ENCODE peak calls at places on chromosomes 5 and 9, in eight cellular contexts. One of them, this sample, is unnamed.

GRCh38 chr5:150612905-150613670 is 27.4 kb upstream of the SYNPO start:
- DNase-seq in foreskin fibroblast: no peak
- DNase-seq in stromal cell of bone marrow: no peak
- DNase-seq in activated CD4-positive, CD25-positive, alpha-beta regulatory T cell treated with anti-CD3 and anti-CD28 coated beads, Interleukin-2, amount 50 U/mL, for 72 hours: no peak
- DNase-seq in transverse colon: peak
- DNase-seq in AG10803: no peak
- DNase-seq in aorta: peak
- DNase-seq in activated CD4-positive, alpha-beta T cell treated with anti-CD3 and anti-CD28 coated beads, Interleukin-2, amount 50 U/mL, for 1 hour: no peak
- DNase-seq in this sample: no peak

GRCh38 chr5:141716009-141716408 is 34.0 kb upstream of the ARAP3 start:
- DNase-seq in AG10803: no peak
- DNase-seq in activated CD4-positive, CD25-positive, alpha-beta regulatory T cell treated with anti-CD3 and anti-CD28 coated beads, Interleukin-2, amount 50 U/mL, for 72 hours: no peak
- DNase-seq in aorta: no peak
- DNase-seq in activated CD4-positive, alpha-beta T cell treated with anti-CD3 and anti-CD28 coated beads, Interleukin-2, amount 50 U/mL, for 1 hour: no peak
- DNase-seq in transverse colon: no peak
- DNase-seq in foreskin fibroblast: no peak
- DNase-seq in stromal cell of bone marrow: no peak
- DNase-seq in this sample: no peak

GRCh38 chr9:83937861-83938455 is 16.7 kb upstream of the KIF27 start:
- DNase-seq in aorta: no peak
- DNase-seq in stromal cell of bone marrow: no peak
- DNase-seq in foreskin fibroblast: peak
- DNase-seq in activated CD4-positive, alpha-beta T cell treated with anti-CD3 and anti-CD28 coated beads, Interleukin-2, amount 50 U/mL, for 1 hour: peak
- DNase-seq in transverse colon: no peak
- DNase-seq in activated CD4-positive, CD25-positive, alpha-beta regulatory T cell treated with anti-CD3 and anti-CD28 coated beads, Interleukin-2, amount 50 U/mL, for 72 hours: no peak
- DNase-seq in AG10803: peak
- DNase-seq in this sample: no peak

GRCh38 chr9:137458194-137459146 is 664 bp downstream of the NSMF start:
- DNase-seq in stromal cell of bone marrow: no peak
- DNase-seq in activated CD4-positive, CD25-positive, alpha-beta regulatory T cell treated with anti-CD3 and anti-CD28 coated beads, Interleukin-2, amount 50 U/mL, for 72 hours: peak
- DNase-seq in foreskin fibroblast: peak
- DNase-seq in activated CD4-positive, alpha-beta T cell treated with anti-CD3 and anti-CD28 coated beads, Interleukin-2, amount 50 U/mL, for 1 hour: no peak
- DNase-seq in AG10803: no peak
- DNase-seq in transverse colon: peak
- DNase-seq in aorta: peak
- DNase-seq in this sample: no peak

GRCh38 chr5:317086-317811 is 4.3 kb upstream of the AHRR start:
- DNase-seq in aorta: peak
- DNase-seq in activated CD4-positive, alpha-beta T cell treated with anti-CD3 and anti-CD28 coated beads, Interleukin-2, amount 50 U/mL, for 1 hour: no peak
- DNase-seq in stromal cell of bone marrow: peak
- DNase-seq in transverse colon: peak
- DNase-seq in foreskin fibroblast: peak
- DNase-seq in activated CD4-positive, CD25-positive, alpha-beta regulatory T cell treated with anti-CD3 and anti-CD28 coated beads, Interleukin-2, amount 50 U/mL, for 72 hours: no peak
- DNase-seq in AG10803: peak
- DNase-seq in this sample: peak

GRCh38 chr5:151742870-151743294 is 15.5 kb downstream of the ATOX1 start:
- DNase-seq in AG10803: peak
- DNase-seq in activated CD4-positive, alpha-beta T cell treated with anti-CD3 and anti-CD28 coated beads, Interleukin-2, amount 50 U/mL, for 1 hour: no peak
- DNase-seq in aorta: peak
- DNase-seq in transverse colon: peak
- DNase-seq in stromal cell of bone marrow: no peak
- DNase-seq in foreskin fibroblast: peak
- DNase-seq in activated CD4-positive, CD25-positive, alpha-beta regulatory T cell treated with anti-CD3 and anti-CD28 coated beads, Interleukin-2, amount 50 U/mL, for 72 hours: no peak
- DNase-seq in this sample: peak

GRCh38 chr5:61000887-61001286 is 55.9 kb downstream of the NDUFAF2 start:
- DNase-seq in activated CD4-positive, CD25-positive, alpha-beta regulatory T cell treated with anti-CD3 and anti-CD28 coated beads, Interleukin-2, amount 50 U/mL, for 72 hours: no peak
- DNase-seq in activated CD4-positive, alpha-beta T cell treated with anti-CD3 and anti-CD28 coated beads, Interleukin-2, amount 50 U/mL, for 1 hour: no peak
- DNase-seq in aorta: no peak
- DNase-seq in stromal cell of bone marrow: no peak
- DNase-seq in AG10803: peak
- DNase-seq in transverse colon: no peak
- DNase-seq in foreskin fibroblast: peak
- DNase-seq in this sample: no peak

GRCh38 chr5:68698025-68698940 is 395.5 kb upstream of the SLC30A5 start:
- DNase-seq in foreskin fibroblast: no peak
- DNase-seq in aorta: no peak
- DNase-seq in activated CD4-positive, CD25-positive, alpha-beta regulatory T cell treated with anti-CD3 and anti-CD28 coated beads, Interleukin-2, amount 50 U/mL, for 72 hours: no peak
- DNase-seq in transverse colon: no peak
- DNase-seq in activated CD4-positive, alpha-beta T cell treated with anti-CD3 and anti-CD28 coated beads, Interleukin-2, amount 50 U/mL, for 1 hour: no peak
- DNase-seq in AG10803: no peak
- DNase-seq in stromal cell of bone marrow: no peak
- DNase-seq in this sample: no peak

GRCh38 chr5:35160486-35161116 is 69.7 kb downstream of the PRLR start:
- DNase-seq in stromal cell of bone marrow: no peak
- DNase-seq in foreskin fibroblast: no peak
- DNase-seq in activated CD4-positive, alpha-beta T cell treated with anti-CD3 and anti-CD28 coated beads, Interleukin-2, amount 50 U/mL, for 1 hour: no peak
- DNase-seq in activated CD4-positive, CD25-positive, alpha-beta regulatory T cell treated with anti-CD3 and anti-CD28 coated beads, Interleukin-2, amount 50 U/mL, for 72 hours: no peak
- DNase-seq in aorta: no peak
- DNase-seq in transverse colon: no peak
- DNase-seq in AG10803: no peak
- DNase-seq in this sample: no peak

GRCh38 chr5:82793808-82794419 is 283.3 kb downstream of the TMEM167A start:
- DNase-seq in activated CD4-positive, CD25-positive, alpha-beta regulatory T cell treated with anti-CD3 and anti-CD28 coated beads, Interleukin-2, amount 50 U/mL, for 72 hours: peak
- DNase-seq in transverse colon: peak
- DNase-seq in activated CD4-positive, alpha-beta T cell treated with anti-CD3 and anti-CD28 coated beads, Interleukin-2, amount 50 U/mL, for 1 hour: peak
- DNase-seq in aorta: no peak
- DNase-seq in foreskin fibroblast: peak
- DNase-seq in stromal cell of bone marrow: no peak
- DNase-seq in AG10803: peak
- DNase-seq in this sample: no peak

GRCh38 chr9:124285903-124286291 is 28.1 kb downstream of the NEK6 start:
- DNase-seq in activated CD4-positive, CD25-positive, alpha-beta regulatory T cell treated with anti-CD3 and anti-CD28 coated beads, Interleukin-2, amount 50 U/mL, for 72 hours: no peak
- DNase-seq in stromal cell of bone marrow: peak
- DNase-seq in foreskin fibroblast: peak
- DNase-seq in activated CD4-positive, alpha-beta T cell treated with anti-CD3 and anti-CD28 coated beads, Interleukin-2, amount 50 U/mL, for 1 hour: no peak
- DNase-seq in aorta: peak
- DNase-seq in AG10803: peak
- DNase-seq in transverse colon: peak
- DNase-seq in this sample: peak

GRCh38 chr9:129270903-129271431 is 92.9 kb upstream of the IER5L start:
- DNase-seq in activated CD4-positive, CD25-positive, alpha-beta regulatory T cell treated with anti-CD3 and anti-CD28 coated beads, Interleukin-2, amount 50 U/mL, for 72 hours: no peak
- DNase-seq in AG10803: peak
- DNase-seq in stromal cell of bone marrow: peak
- DNase-seq in aorta: peak
- DNase-seq in activated CD4-positive, alpha-beta T cell treated with anti-CD3 and anti-CD28 coated beads, Interleukin-2, amount 50 U/mL, for 1 hour: no peak
- DNase-seq in foreskin fibroblast: peak
- DNase-seq in transverse colon: peak
- DNase-seq in this sample: no peak

GRCh38 chr5:27474054-27474323 is 435.6 kb upstream of the CDH9 start:
- DNase-seq in transverse colon: no peak
- DNase-seq in AG10803: peak
- DNase-seq in stromal cell of bone marrow: no peak
- DNase-seq in activated CD4-positive, CD25-positive, alpha-beta regulatory T cell treated with anti-CD3 and anti-CD28 coated beads, Interleukin-2, amount 50 U/mL, for 72 hours: no peak
- DNase-seq in aorta: no peak
- DNase-seq in foreskin fibroblast: no peak
- DNase-seq in activated CD4-positive, alpha-beta T cell treated with anti-CD3 and anti-CD28 coated beads, Interleukin-2, amount 50 U/mL, for 1 hour: no peak
- DNase-seq in this sample: no peak

GRCh38 chr9:104856413-104856941 is 71.5 kb downstream of the ABCA1 start:
- DNase-seq in AG10803: no peak
- DNase-seq in stromal cell of bone marrow: no peak
- DNase-seq in activated CD4-positive, CD25-positive, alpha-beta regulatory T cell treated with anti-CD3 and anti-CD28 coated beads, Interleukin-2, amount 50 U/mL, for 72 hours: no peak
- DNase-seq in transverse colon: no peak
- DNase-seq in activated CD4-positive, alpha-beta T cell treated with anti-CD3 and anti-CD28 coated beads, Interleukin-2, amount 50 U/mL, for 1 hour: no peak
- DNase-seq in aorta: no peak
- DNase-seq in foreskin fibroblast: peak
- DNase-seq in this sample: no peak

GRCh38 chr5:1909346-1909985 is 26.7 kb upstream of the IRX4 start:
- DNase-seq in aorta: no peak
- DNase-seq in stromal cell of bone marrow: no peak
- DNase-seq in transverse colon: peak
- DNase-seq in foreskin fibroblast: no peak
- DNase-seq in activated CD4-positive, alpha-beta T cell treated with anti-CD3 and anti-CD28 coated beads, Interleukin-2, amount 50 U/mL, for 1 hour: no peak
- DNase-seq in activated CD4-positive, CD25-positive, alpha-beta regulatory T cell treated with anti-CD3 and anti-CD28 coated beads, Interleukin-2, amount 50 U/mL, for 72 hours: no peak
- DNase-seq in AG10803: no peak
- DNase-seq in this sample: no peak

GRCh38 chr5:6723901-6724300 is 10.7 kb downstream of the TENT4A start:
- DNase-seq in aorta: no peak
- DNase-seq in activated CD4-positive, alpha-beta T cell treated with anti-CD3 and anti-CD28 coated beads, Interleukin-2, amount 50 U/mL, for 1 hour: no peak
- DNase-seq in stromal cell of bone marrow: no peak
- DNase-seq in foreskin fibroblast: peak
- DNase-seq in AG10803: no peak
- DNase-seq in transverse colon: no peak
- DNase-seq in activated CD4-positive, CD25-positive, alpha-beta regulatory T cell treated with anti-CD3 and anti-CD28 coated beads, Interleukin-2, amount 50 U/mL, for 72 hours: no peak
- DNase-seq in this sample: no peak